ENCODE peak calls at places on chromosomes 1 and 21, in nine cellular contexts. W is NCI-H748 treated with DMSO at 0.1 percent for 48 hours; H is small intestine; O is mesothelial cell of epicardium; C is central memory CD4-positive, alpha-beta T cell; K is activated CD4-positive, alpha-beta T cell treated with anti-CD3 and anti-CD28 coated beads, Interleukin-2, amount 50 U/mL, for 1 hour; F is H1; E is activated CD8-positive, alpha-beta memory T cell treated with anti-CD3 and anti-CD28 coated beads, Interleukin-2, amount 10 ng/mL, durations not matched to agents 7 days and 5 days; D is left ventricle myocardium superior. G is an unnamed sample.

GRCh38 chr1:59445040-59445439 is 148.1 kb downstream of the FGGY start:
- DNase-seq in E (no peak), F (no peak), C (no peak), W (no peak), D (no peak), K (no peak), O (no peak), H (peak; percentile 74), G (no peak)

GRCh38 chr1:204190212-204191211 is 5.8 kb downstream of the KISS1 start:
- DNase-seq in K (no peak), C (no peak), O (no peak), D (peak; percentile 32), F (no peak), H (peak; percentile 82), W (no peak), E (no peak), G (no peak)

GRCh38 chr1:99691175-99691574 is 45.3 kb downstream of the PALMD start:
- DNase-seq in E (no peak), F (no peak), D (no peak), C (no peak), H (no peak), K (no peak), O (no peak), W (no peak), G (no peak)

GRCh38 chr1:65992160-65993046 is 199.7 kb downstream of the PDE4B start:
- DNase-seq in D (no peak), E (no peak), W (no peak), C (no peak), H (no peak), F (no peak), O (no peak), K (no peak), G (no peak)

GRCh38 chr1:223714849-223715709 is 2.7 kb downstream of the CAPN2 start:
- DNase-seq in K (no peak), F (no peak), W (no peak), E (no peak), D (no peak), O (no peak), C (no peak), H (peak; percentile 74), G (no peak)

GRCh38 chr21:36104306-36105300 is 30.3 kb upstream of the CBR3 start:
- DNase-seq in C (no peak), D (peak; percentile 70), W (no peak), F (peak; percentile 51), H (peak; percentile 56), E (peak; percentile 45), O (no peak), K (peak; percentile 51), G (peak; percentile 28)

GRCh38 chr1:154557939-154558609 is 388 bp downstream of the UBE2Q1 start:
- DNase-seq in O (peak; percentile 58), F (no peak), D (peak; percentile 74), E (peak; percentile 70), H (peak; percentile 42), K (peak; percentile 28), C (peak; percentile 6), W (no peak), G (peak; percentile 51)

GRCh38 chr1:15153184-15153841 is at the start of gene TMEM51:
- DNase-seq in C (no peak), H (peak; percentile 81), E (no peak), O (peak; percentile 86), W (peak; percentile 46), K (no peak), F (peak; percentile 41), D (peak; percentile 88), G (no peak)

GRCh38 chr21:28459193-28459592 is 533.5 kb downstream of the LTN1 start:
- DNase-seq in F (no peak), D (no peak), E (no peak), C (no peak), W (no peak), O (no peak), K (no peak), H (no peak), G (peak; percentile 57)

GRCh38 chr21:36430841-36431240 is 45.6 kb downstream of the CHAF1B start:
- DNase-seq in D (no peak), F (no peak), C (no peak), W (no peak), O (no peak), H (no peak), E (no peak), K (no peak), G (no peak)

GRCh38 chr1:227766015-227766634 is 30.9 kb downstream of the SNAP47 start:
- DNase-seq in K (peak; percentile 72), D (peak; percentile 61), C (peak; percentile 83), W (no peak), H (peak; percentile 64), O (no peak), E (peak; percentile 97), F (no peak), G (no peak)

GRCh38 chr1:159854693-159855192 is 7.7 kb downstream of the VSIG8 start:
- DNase-seq in K (peak; percentile 69), O (peak; percentile 78), E (peak; percentile 84), C (peak; percentile 68), W (peak; percentile 16), H (peak; percentile 86), D (peak; percentile 95), F (no peak), G (peak; percentile 84)

GRCh38 chr1:54990916-54991315 is 7.8 kb upstream of the BSND start:
- DNase-seq in O (no peak), C (no peak), W (no peak), K (no peak), D (no peak), E (no peak), F (no peak), H (no peak), G (no peak)

GRCh38 chr1:9194024-9194423 is 40.5 kb upstream of the H6PD start:
- DNase-seq in C (no peak), D (no peak), E (no peak), O (no peak), H (peak; percentile 18), W (no peak), K (no peak), F (no peak), G (no peak)

GRCh38 chr1:10888791-10889627 is 92.6 kb upstream of the CASZ1 start:
- DNase-seq in W (no peak), C (no peak), F (no peak), H (no peak), D (no peak), K (no peak), O (no peak), E (no peak), G (no peak)

GRCh38 chr1:145872421-145872891 is 13.2 kb downstream of the ANKRD35 start:
- DNase-seq in O (no peak), F (no peak), E (no peak), K (no peak), D (peak; percentile 78), C (no peak), H (no peak), W (no peak), G (no peak)

GRCh38 chr21:43347461-43347860 is 79.5 kb downstream of the SIK1 start:
- DNase-seq in W (no peak), E (no peak), C (no peak), H (no peak), F (no peak), K (no peak), O (no peak), D (peak; percentile 18), G (no peak)

GRCh38 chr1:75765697-75766355 is 20.2 kb upstream of the RABGGTB start:
- DNase-seq in C (no peak), O (no peak), F (no peak), K (no peak), D (no peak), W (no peak), E (no peak), H (no peak), G (no peak)

GRCh38 chr1:2983319-2983705 is 38.0 kb upstream of the ACTRT2 start:
- DNase-seq in D (no peak), F (no peak), W (no peak), O (no peak), H (no peak), E (no peak), K (no peak), C (no peak), G (no peak)

GRCh38 chr21:44401386-44402160 is 48.2 kb downstream of the TRPM2 start:
- DNase-seq in C (no peak), E (peak; percentile 30), W (no peak), H (no peak), O (peak; percentile 31), K (no peak), D (no peak), F (no peak), G (no peak)

GRCh38 chr1:185250063-185250462 is 67.0 kb downstream of the IVNS1ABP start:
- DNase-seq in E (no peak), F (no peak), K (no peak), H (no peak), D (no peak), W (no peak), O (no peak), C (no peak), G (no peak)

GRCh38 chr1:39199593-39199992 is 4.9 kb upstream of the MACF1 start:
- DNase-seq in H (no peak), C (no peak), O (no peak), D (no peak), K (no peak), E (no peak), F (no peak), W (no peak), G (no peak)

GRCh38 chr21:43864806-43865470 is at the start of gene AGPAT3:
- DNase-seq in D (peak; percentile 72), W (no peak), F (no peak), E (no peak), C (peak; percentile 32), K (peak; percentile 41), O (no peak), H (no peak), G (peak; percentile 79)

GRCh38 chr1:205582471-205583291 is 49.1 kb downstream of the ELK4 start:
- DNase-seq in O (no peak), E (no peak), D (no peak), C (no peak), F (no peak), W (no peak), K (no peak), H (no peak), G (no peak)

GRCh38 chr1:27011058-27011764 is 1.4 kb downstream of the TENT5B start:
- DNase-seq in C (no peak), K (no peak), F (no peak), E (no peak), W (no peak), H (peak; percentile 49), O (peak; percentile 78), D (no peak), G (no peak)

GRCh38 chr1:54834007-54834541 is 33.0 kb upstream of the TTC22 start:
- DNase-seq in O (no peak), D (no peak), C (no peak), F (no peak), E (no peak), W (no peak), K (no peak), H (no peak), G (no peak)

GRCh38 chr21:45474323-45474950 is 67.8 kb downstream of the SLC19A1 start:
- DNase-seq in O (no peak), D (no peak), W (no peak), H (no peak), C (no peak), F (no peak), E (no peak), K (no peak), G (peak; percentile 19)

GRCh38 chr1:2442676-2443075 is 30.3 kb upstream of the PEX10 start:
- DNase-seq in H (no peak), K (no peak), E (no peak), D (no peak), O (no peak), C (no peak), F (no peak), W (no peak), G (no peak)

GRCh38 chr1:88013485-88013884 is 670.6 kb upstream of the PKN2 start:
- DNase-seq in W (no peak), K (no peak), O (no peak), C (no peak), H (no peak), D (no peak), E (no peak), F (no peak), G (no peak)

GRCh38 chr21:29749223-29749622 is 190.6 kb downstream of the GRIK1 start:
- DNase-seq in F (no peak), K (no peak), D (no peak), E (no peak), O (no peak), H (no peak), W (no peak), C (no peak), G (no peak)

GRCh38 chr1:234533975-234534876 is 55.2 kb upstream of the TARBP1 start:
- DNase-seq in E (no peak), D (peak; percentile 94), W (peak; percentile 41), K (no peak), H (no peak), F (no peak), O (peak; percentile 84), C (no peak), G (no peak)